ENCODE peak calls at places on chromosomes 11 and 22, in six cellular contexts. J, G, W, M, Q and H are unnamed samples.

GRCh38 chr22:19811211-19811621 is 43.5 kb downstream of the GNB1L start:
- DNase-seq in Q (no peak), G (no peak), W (no peak), M (no peak), J (no peak), H (no peak)

GRCh38 chr11:2779499-2779980 is 79.7 kb upstream of the KCNQ1OT1 start:
- DNase-seq in J (no peak), M (no peak), Q (no peak), W (no peak), G (no peak), H (no peak)

GRCh38 chr11:72209101-72209500 is 7.5 kb upstream of the FOLR2 start:
- DNase-seq in G (no peak), M (no peak), W (no peak), Q (no peak), J (peak; percentile 59), H (no peak)

GRCh38 chr11:6523253-6523652 is 26.2 kb downstream of the DNHD1 start:
- DNase-seq in M (no peak), G (no peak), J (no peak), W (no peak), Q (no peak), H (no peak)

GRCh38 chr11:3853935-3854659 is 1.4 kb upstream of the STIM1 start:
- DNase-seq in M (peak; percentile 82), G (peak; percentile 40), Q (no peak), W (peak; percentile 48), J (no peak), H (peak; percentile 90)

GRCh38 chr11:103257360-103257759 is 148.1 kb downstream of the DYNC2H1 start:
- DNase-seq in Q (peak; percentile 6), J (no peak), G (no peak), W (no peak), M (no peak), H (no peak)

GRCh38 chr22:41127447-41127846 is 35.1 kb downstream of the EP300 start:
- DNase-seq in Q (no peak), W (no peak), M (no peak), J (no peak), G (peak; percentile 35), H (no peak)

GRCh38 chr22:24926428-24926725 is 20.1 kb downstream of the LHFPL7 start:
- DNase-seq in W (no peak), Q (no peak), J (no peak), M (no peak), G (no peak), H (no peak)

GRCh38 chr22:20948989-20949388 is 18.1 kb upstream of the AIFM3 start:
- DNase-seq in W (no peak), G (no peak), Q (no peak), J (no peak), M (no peak), H (no peak)

GRCh38 chr11:6022954-6023353 is 7.6 kb downstream of the OR56A1 start:
- DNase-seq in W (no peak), M (no peak), G (peak; percentile 44), Q (peak; percentile 13), J (no peak), H (peak; percentile 50)

GRCh38 chr22:33561149-33561807 is 359.0 kb downstream of the LARGE1 start:
- DNase-seq in G (no peak), Q (no peak), M (no peak), W (no peak), J (no peak), H (no peak)

GRCh38 chr11:78188809-78189724 is at the start of gene USP35:
- DNase-seq in J (no peak), W (no peak), Q (no peak), G (no peak), M (no peak), H (no peak)

GRCh38 chr11:61041755-61042518 is 60.4 kb upstream of the CD5 start:
- DNase-seq in J (no peak), Q (no peak), G (peak; percentile 7), M (peak; percentile 88), W (peak; percentile 63), H (peak; percentile 95)

GRCh38 chr11:130389315-130389935 is 39.0 kb downstream of the ADAMTS8 start:
- DNase-seq in G (no peak), Q (no peak), W (peak; percentile 18), J (no peak), M (no peak), H (peak; percentile 54)

GRCh38 chr11:111459506-111460270 is 52.5 kb downstream of the BTG4 start:
- DNase-seq in M (no peak), J (peak; percentile 59), G (no peak), W (no peak), Q (no peak), H (no peak)

GRCh38 chr22:20174785-20175596 is 24.1 kb upstream of the CCDC188 start:
- DNase-seq in M (no peak), G (no peak), W (no peak), Q (no peak), J (no peak), H (no peak)

GRCh38 chr11:5345831-5346230 is 2.5 kb upstream of the OR51B5 start:
- DNase-seq in W (no peak), J (no peak), Q (no peak), M (no peak), G (no peak), H (no peak)

GRCh38 chr11:84564180-84564866 is 1062.8 kb downstream of the DLG2 start:
- DNase-seq in G (peak; percentile 59), J (no peak), Q (peak; percentile 66), M (no peak), W (no peak), H (peak; percentile 35)

GRCh38 chr11:133228406-133229330 is 303.6 kb downstream of the OPCML start:
- DNase-seq in W (no peak), M (no peak), Q (no peak), G (no peak), J (no peak), H (no peak)

GRCh38 chr22:21659864-21660525 is 5.8 kb upstream of the PPIL2 start:
- DNase-seq in M (no peak), J (no peak), Q (no peak), G (no peak), W (no peak), H (no peak)

GRCh38 chr22:31250740-31251330 is 38.7 kb downstream of the LIMK2 start:
- DNase-seq in J (no peak), Q (no peak), G (no peak), M (no peak), W (no peak), H (no peak)

GRCh38 chr22:47446821-47447810 is 684.7 kb downstream of the TBC1D22A start:
- DNase-seq in Q (no peak), G (no peak), M (no peak), W (no peak), J (no peak), H (no peak)

GRCh38 chr22:47446331-47446730 is 683.9 kb downstream of the TBC1D22A start:
- DNase-seq in Q (no peak), G (no peak), J (no peak), W (no peak), M (no peak), H (no peak)

GRCh38 chr22:47450876-47451475 is 688.5 kb downstream of the TBC1D22A start:
- DNase-seq in Q (no peak), J (no peak), G (no peak), M (no peak), W (no peak), H (no peak)

GRCh38 chr22:47449508-47450270 is 687.2 kb downstream of the TBC1D22A start:
- DNase-seq in M (no peak), G (no peak), Q (no peak), W (no peak), J (no peak), H (peak; percentile 51)

GRCh38 chr22:47448231-47449035 is 686.0 kb downstream of the TBC1D22A start:
- DNase-seq in W (no peak), G (no peak), J (no peak), M (no peak), Q (no peak), H (no peak)
- H3K4me3 ChIP-seq in W (no peak overlapping the region), G (no peak overlapping the region), J (no peak overlapping the region), M (no peak overlapping the region), Q (no peak overlapping the region), H (no peak overlapping the region)

DNA sequence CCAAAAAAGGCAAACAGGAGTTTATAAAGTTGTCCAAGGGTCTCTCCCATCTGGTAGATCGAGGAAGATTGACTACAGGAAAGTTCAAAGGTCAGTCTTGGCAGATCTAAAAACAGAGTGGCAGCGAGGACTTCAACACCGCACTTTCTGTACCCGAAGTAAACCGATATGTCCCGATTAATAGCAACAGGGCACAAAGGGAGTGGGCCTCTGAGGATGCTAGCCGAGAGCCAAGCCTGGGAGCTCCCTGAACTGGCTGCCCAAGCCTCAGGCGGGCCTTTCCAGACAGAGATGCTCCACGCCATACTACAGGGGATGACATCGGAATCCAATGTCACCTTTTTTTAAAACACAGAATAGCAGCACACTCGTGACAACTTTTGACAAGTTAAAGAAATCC is 2.5 kb downstream of the FGF4 start:
- DNase-seq in Q (no peak), M (no peak), J (no peak), W (no peak), G (no peak), H (no peak)
- H3K4me3 ChIP-seq in Q (no peak overlapping the region), M (no peak overlapping the region), J (no peak overlapping the region), W (no peak overlapping the region), G (no peak overlapping the region), H (no peak overlapping the region)

GRCh38 chr11:59668950-59669610 is at the start of gene PATL1:
- DNase-seq in J (peak; percentile 99), M (peak; percentile 99), W (peak; percentile 99), G (peak; percentile 100), Q (peak; percentile 96), H (peak; percentile 97)

GRCh38 chr11:59669611-59670009 is 773 bp upstream of the PATL1 start:
- DNase-seq in Q (no peak), M (no peak), G (no peak), J (peak; percentile 78), W (no peak), H (no peak)

GRCh38 chr11:59667812-59668187 is 1.0 kb downstream of the PATL1 start:
- DNase-seq in M (no peak), W (no peak), Q (no peak), J (no peak), G (no peak), H (no peak)

GRCh38 chr11:59668188-59668949 is 468 bp downstream of the PATL1 start:
- DNase-seq in J (peak; percentile 86), G (peak; percentile 89), Q (peak; percentile 63), M (peak; percentile 74), W (no peak), H (peak; percentile 21)

DNA sequence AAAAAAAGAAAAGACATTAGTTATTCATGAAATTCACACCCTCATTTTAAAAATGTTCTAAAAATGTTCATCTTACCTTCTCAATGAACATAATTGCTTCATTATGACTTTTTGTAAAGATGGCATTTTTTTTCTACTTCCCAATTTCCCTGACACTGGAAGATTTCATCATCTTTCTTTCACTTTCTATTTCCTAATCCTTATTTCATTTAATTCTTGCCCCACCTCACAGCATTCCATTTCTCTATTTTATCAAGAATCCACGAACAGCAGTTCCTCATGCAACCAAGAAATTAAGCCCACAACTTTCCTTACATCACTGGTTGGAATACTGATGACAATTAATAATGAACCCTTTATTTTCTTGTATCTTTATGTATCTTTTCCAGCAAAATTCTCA is 1.9 kb downstream of the PATL1 start:
- DNase-seq in G (no peak), M (no peak), J (no peak), W (no peak), Q (no peak), H (no peak)
- H3K4me3 ChIP-seq in G (peak overlapping the region; percentile 83), M (peak overlapping the region; percentile 88), J (peak overlapping the region; percentile 86), W (no peak overlapping the region), Q (no peak overlapping the region), H (no peak overlapping the region)

DNA sequence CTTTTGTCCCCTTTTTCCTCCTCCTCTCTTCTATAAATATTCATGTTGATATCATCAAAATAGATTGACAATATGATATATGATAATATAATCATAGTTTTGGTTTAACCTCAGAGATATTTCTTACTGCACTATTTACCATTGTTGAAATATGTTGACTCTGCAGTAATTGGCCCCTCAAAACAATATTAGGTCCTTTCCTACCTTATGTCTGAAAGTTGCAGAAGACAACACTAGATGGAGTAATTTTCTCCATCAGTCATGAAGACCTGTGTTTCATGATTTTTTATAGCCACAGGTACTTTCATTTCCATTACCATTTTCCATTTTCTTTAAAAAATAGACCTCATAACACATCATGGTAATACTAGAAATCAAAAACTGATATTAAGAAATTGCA is 284.4 kb downstream of the LUZP2 start:
- DNase-seq in W (no peak), G (no peak), J (no peak), Q (no peak), M (no peak), H (no peak)
- H3K4me3 ChIP-seq in W (no peak overlapping the region), G (no peak overlapping the region), J (no peak overlapping the region), Q (no peak overlapping the region), M (no peak overlapping the region), H (no peak overlapping the region)